ENCODE peak calls at places on chromosomes 13 and 19, in eight cellular contexts. C, Y, K, Z, V, R, G and B are unnamed samples. For H3K4me1, the result is how much of the 10 kb centered on the place peaks cover.

GRCh38 chr13:70189981-70190380 is 81.7 kb upstream of the KLHL1 start:
- DNase-seq in C (no peak), Y (no peak), K (no peak), Z (no peak), V (no peak), R (no peak), G (no peak), B (no peak)

GRCh38 chr13:110055089-110055488 is 251.9 kb downstream of the COL4A1 start:
- DNase-seq in C (no peak), Y (no peak), K (peak), Z (no peak), V (no peak), R (no peak), G (peak), B (no peak)

GRCh38 chr19:15702590-15702930 is 25.3 kb upstream of the OR10H2 start:
- DNase-seq in C (peak), Y (peak), K (no peak), Z (no peak), V (no peak), R (peak), G (peak), B (peak)

GRCh38 chr19:50493171-50493570 is 16.5 kb upstream of the GARIN5A start:
- DNase-seq in C (no peak), Y (no peak), K (no peak), Z (no peak), V (no peak), R (peak), G (no peak), B (no peak)

GRCh38 chr19:7722231-7722651 is 9.7 kb downstream of the CLEC4G start:
- DNase-seq in C (no peak), Y (no peak), K (no peak), Z (no peak), V (no peak), R (no peak), G (no peak), B (no peak)

GRCh38 chr13:113935081-113935511 is 38.8 kb downstream of the C13orf46 start:
- DNase-seq in C (no peak), Y (no peak), K (no peak), Z (no peak), V (no peak), R (peak), G (no peak), B (no peak)

GRCh38 chr13:50460366-50460765 is 383.1 kb downstream of the DLEU7 start:
- DNase-seq in C (peak), Y (no peak), K (no peak), Z (no peak), V (peak), R (no peak), G (no peak), B (no peak)

GRCh38 chr19:45820413-45821102 is 5.5 kb upstream of the RSPH6A start:
- DNase-seq in C (no peak), Y (no peak), K (no peak), Z (no peak), V (no peak), R (no peak), G (no peak), B (no peak)

GRCh38 chr13:112879283-112879833 is 89.7 kb upstream of the MCF2L start:
- DNase-seq in C (no peak), Y (no peak), K (peak), Z (no peak), V (no peak), R (no peak), G (peak), B (no peak)

GRCh38 chr19:35501684-35502083 is 11.4 kb upstream of the KRTDAP start:
- DNase-seq in C (peak), Y (no peak), K (no peak), Z (no peak), V (no peak), R (peak), G (peak), B (no peak)

GRCh38 chr19:9323557-9323918 is 441 bp upstream of the ZNF559 start:
- DNase-seq in C (peak), Y (no peak), K (peak), Z (no peak), V (peak), R (peak), G (peak), B (peak)

GRCh38 chr19:49539192-49539952 is 11.6 kb downstream of the RCN3 start:
- DNase-seq in C (peak), Y (no peak), K (no peak), Z (no peak), V (no peak), R (no peak), G (no peak), B (no peak)

GRCh38 chr13:46211521-46212351 is at the start of gene LRRC63:
- DNase-seq in C (peak), Y (no peak), K (peak), Z (peak), V (peak), R (peak), G (peak), B (peak)

GRCh38 chr13:110254151-110254679 is 52.7 kb downstream of the COL4A1 start:
- DNase-seq in C (no peak), Y (peak), K (no peak), Z (no peak), V (no peak), R (no peak), G (no peak), B (peak)

GRCh38 chr19:46925548-46925950 is 64.8 kb downstream of the ARHGAP35 start:
- DNase-seq in C (no peak), Y (no peak), K (peak), Z (no peak), V (no peak), R (no peak), G (peak), B (no peak)
- H3K4me1 ChIP-seq in C (half or more), Y (half or more), K (under half), Z (under half), V (under half), R (under half), G (under half), B (under half)

GRCh38 chr19:34325181-34325580 is 39.8 kb upstream of the GPI start:
- DNase-seq in C (no peak), Y (no peak), K (no peak), Z (no peak), V (no peak), R (no peak), G (no peak), B (no peak)
- H3K27ac ChIP-seq in C (no peak), Y (no peak), K (no peak), Z (no peak), V (no peak), R (no peak), G (no peak), B (no peak)

GRCh38 chr19:16942583-16942982 is 53.8 kb downstream of the F2RL3 start:
- DNase-seq in C (no peak), Y (no peak), K (no peak), Z (no peak), V (no peak), R (no peak), G (no peak), B (peak)

GRCh38 chr19:16936901-16937300 is 48.1 kb downstream of the F2RL3 start:
- DNase-seq in C (no peak), Y (no peak), K (no peak), Z (no peak), V (no peak), R (no peak), G (no peak), B (no peak)

GRCh38 chr19:16934489-16934888 is 45.7 kb downstream of the F2RL3 start:
- DNase-seq in C (no peak), Y (no peak), K (no peak), Z (no peak), V (no peak), R (no peak), G (no peak), B (no peak)

GRCh38 chr19:16940626-16941025 is 51.8 kb downstream of the F2RL3 start:
- DNase-seq in C (no peak), Y (no peak), K (no peak), Z (no peak), V (no peak), R (no peak), G (no peak), B (no peak)

DNA sequence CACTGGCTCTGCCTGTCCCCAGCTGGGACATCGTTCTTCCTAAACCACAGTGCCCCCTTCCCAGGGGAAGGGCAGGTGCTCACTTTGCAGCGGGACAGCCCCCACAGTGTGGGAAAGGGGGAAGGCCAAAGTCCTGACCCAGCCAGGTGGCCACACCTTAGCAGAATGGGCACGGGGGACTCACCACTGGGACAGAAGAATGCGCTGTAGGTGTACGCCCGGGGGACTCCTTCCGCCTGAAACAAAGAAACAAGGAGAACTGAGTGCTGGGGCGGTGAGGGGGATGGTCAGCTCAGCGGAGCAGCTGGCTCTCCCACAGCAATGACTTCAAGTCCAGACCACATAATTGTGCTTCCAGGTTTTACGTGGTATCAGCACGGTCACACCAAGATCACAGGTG is 49.4 kb downstream of the F2RL3 start:
- DNase-seq in C (no peak), Y (no peak), K (no peak), Z (no peak), V (no peak), R (no peak), G (no peak), B (no peak)
- H3K4me1 ChIP-seq in C (under half), Y (under half), K (under half), Z (under half), V (under half), R (under half), G (under half), B (under half)

GRCh38 chr19:47610546-47610894 is 1.6 kb downstream of the BICRA start:
- DNase-seq in C (no peak), Y (no peak), K (no peak), Z (no peak), V (no peak), R (no peak), G (peak), B (no peak)

GRCh38 chr19:47609885-47610545 is 1.1 kb downstream of the BICRA start:
- DNase-seq in C (peak), Y (no peak), K (peak), Z (peak), V (peak), R (peak), G (peak), B (no peak)

GRCh38 chr19:47613165-47614146 is 4.5 kb downstream of the BICRA start:
- DNase-seq in C (no peak), Y (no peak), K (peak), Z (peak), V (no peak), R (no peak), G (peak), B (no peak)

GRCh38 chr19:47608908-47609879 is at the start of gene BICRA:
- DNase-seq in C (peak), Y (peak), K (peak), Z (peak), V (peak), R (peak), G (peak), B (peak)

GRCh38 chr19:47610902-47611301 is 2.0 kb downstream of the BICRA start:
- DNase-seq in C (no peak), Y (no peak), K (no peak), Z (no peak), V (no peak), R (no peak), G (peak), B (no peak)
- H3K27ac ChIP-seq in C (no peak), Y (peak), K (peak), Z (no peak), V (no peak), R (peak), G (peak), B (peak)

DNA sequence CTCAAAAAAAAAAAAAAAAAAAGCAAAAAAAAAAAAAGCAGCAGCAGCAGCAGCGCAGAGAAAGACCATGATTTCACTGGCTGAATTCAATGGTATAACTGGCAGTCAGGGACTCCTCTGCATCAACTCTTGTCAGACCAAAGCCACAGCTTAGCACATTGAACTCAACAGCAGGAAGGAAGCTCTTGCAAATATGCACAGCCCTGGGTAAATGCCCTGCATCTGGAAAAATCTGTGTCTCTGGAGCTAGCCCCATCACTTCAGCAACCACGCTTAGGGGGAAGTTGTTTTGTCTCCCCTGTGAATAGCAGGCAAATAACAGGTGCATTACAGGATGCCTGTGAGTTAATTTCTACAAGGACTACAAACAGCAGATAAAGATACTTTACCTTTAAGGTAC is 17.7 kb upstream of the DHRS12 start:
- DNase-seq in C (peak), Y (no peak), K (no peak), Z (no peak), V (no peak), R (no peak), G (no peak), B (no peak)
- H3K4me1 ChIP-seq in C (half or more), Y (under half), K (under half), Z (under half), V (under half), R (under half), G (under half), B (under half)